ENCODE peak calls at places on chromosomes 13 and 19, in ten cellular contexts. A, Y, Q, M, W, G, C, J, L and T are unnamed samples.

GRCh38 chr19:47447470-47448359 is 24.0 kb downstream of the SLC8A2 start:
- DNase-seq in C (no peak), W (no peak), Y (no peak), J (no peak), G (no peak), A (no peak), M (peak), L (peak), Q (peak), T (peak)

GRCh38 chr19:1360818-1361461 is 22.8 kb upstream of the NDUFS7 start:
- DNase-seq in L (peak), C (no peak), Q (no peak), W (peak), Y (peak), M (peak), G (no peak), J (no peak), A (no peak), T (peak)

GRCh38 chr19:38394488-38394887 is 6.0 kb downstream of the SPRED3 start:
- DNase-seq in M (peak), A (no peak), L (peak), Q (peak), W (no peak), G (no peak), C (no peak), J (no peak), Y (no peak), T (peak)

GRCh38 chr13:106701810-106702341 is 133.9 kb upstream of the ARGLU1 start:
- DNase-seq in M (no peak), G (no peak), J (no peak), W (no peak), C (no peak), Y (no peak), Q (no peak), A (no peak), L (no peak), T (no peak)

GRCh38 chr19:41606215-41606837 is 20.5 kb downstream of the CEACAM4 start:
- DNase-seq in Q (no peak), G (no peak), L (no peak), W (no peak), A (no peak), C (no peak), M (no peak), Y (no peak), J (no peak), T (no peak)

GRCh38 chr13:111005364-111005763 is 90.5 kb upstream of the ANKRD10 start:
- DNase-seq in C (no peak), J (no peak), L (no peak), W (no peak), A (no peak), Y (peak), M (no peak), G (no peak), Q (no peak), T (no peak)

GRCh38 chr19:17560205-17560595 is 4.8 kb downstream of the COLGALT1 start:
- DNase-seq in C (no peak), A (no peak), G (no peak), W (no peak), Y (peak), L (no peak), J (no peak), Q (no peak), M (no peak), T (no peak)

GRCh38 chr13:79451500-79451962 is 29.4 kb upstream of the NDFIP2 start:
- DNase-seq in Y (peak), A (no peak), G (peak), C (no peak), W (no peak), L (peak), J (peak), Q (no peak), M (peak), T (peak)

GRCh38 chr13:48096670-48097069 is 1.8 kb upstream of the MED4 start:
- DNase-seq in Y (no peak), M (peak), Q (no peak), L (no peak), C (no peak), A (no peak), W (no peak), J (peak), G (no peak), T (no peak)

GRCh38 chr13:28138012-28138755 is at the start of gene PAN3:
- DNase-seq in A (peak), L (peak), M (peak), J (peak), W (peak), Q (peak), Y (peak), C (peak), G (peak), T (peak)

GRCh38 chr19:52307275-52307674 is 10.3 kb downstream of the ZNF480 start:
- DNase-seq in G (no peak), M (no peak), L (peak), J (no peak), W (no peak), C (no peak), Y (peak), Q (no peak), A (no peak), T (no peak)

GRCh38 chr13:98706446-98707110 is 45.9 kb downstream of the SLC15A1 start:
- DNase-seq in Q (no peak), M (no peak), A (no peak), W (no peak), J (peak), C (peak), L (no peak), G (no peak), Y (peak), T (no peak)

GRCh38 chr19:6551607-6552450 is 21.0 kb downstream of the TNFSF9 start:
- DNase-seq in Y (no peak), A (no peak), G (no peak), C (no peak), W (no peak), J (no peak), Q (peak), M (peak), L (peak), T (peak)

GRCh38 chr13:76016799-76017198 is 380.7 kb downstream of the LMO7 start:
- DNase-seq in J (no peak), A (no peak), C (peak), G (no peak), Y (peak), L (peak), Q (no peak), W (no peak), M (peak), T (peak)

GRCh38 chr19:13978721-13979191 is 26.4 kb downstream of the DCAF15 start:
- DNase-seq in Y (no peak), L (peak), Q (peak), J (no peak), W (no peak), C (no peak), M (no peak), G (no peak), A (no peak), T (no peak)

GRCh38 chr19:42216653-42217521 is 590 bp downstream of the DEDD2 start:
- DNase-seq in C (no peak), L (peak), Y (peak), A (no peak), W (peak), G (peak), J (no peak), Q (peak), M (peak), T (peak)

GRCh38 chr19:17196610-17197009 is 18.5 kb upstream of the USE1 start:
- DNase-seq in J (no peak), W (no peak), Y (no peak), L (no peak), M (no peak), G (no peak), C (no peak), Q (no peak), A (no peak), T (no peak)

GRCh38 chr13:106232680-106233079 is 302.8 kb downstream of the EFNB2 start:
- DNase-seq in Y (no peak), Q (no peak), M (no peak), G (no peak), W (no peak), J (no peak), L (no peak), C (no peak), A (no peak), T (no peak)

GRCh38 chr19:45168767-45169351 is 8.1 kb upstream of the NKPD1 start:
- DNase-seq in M (no peak), Y (no peak), A (no peak), G (no peak), J (no peak), C (no peak), Q (no peak), W (no peak), L (no peak), T (peak)

GRCh38 chr13:43782686-43783085 is 4.1 kb downstream of the ENOX1 start:
- DNase-seq in Q (no peak), W (no peak), J (no peak), M (no peak), G (no peak), C (no peak), L (no peak), Y (no peak), A (no peak), T (no peak)

GRCh38 chr13:79966502-79966901 is 374.4 kb downstream of the SPRY2 start:
- DNase-seq in L (peak), A (no peak), C (no peak), M (peak), Y (no peak), J (no peak), Q (no peak), W (no peak), G (no peak), T (no peak)

GRCh38 chr19:33274663-33275558 is 27.4 kb downstream of the CEBPA start:
- DNase-seq in G (no peak), Y (no peak), A (no peak), C (no peak), L (no peak), Q (no peak), M (peak), J (no peak), W (no peak), T (peak)

GRCh38 chr13:94667190-94667589 is 45.2 kb downstream of the SOX21 start:
- DNase-seq in L (no peak), G (no peak), C (no peak), M (no peak), Q (no peak), J (no peak), Y (no peak), W (no peak), A (no peak), T (no peak)

GRCh38 chr13:71374471-71375041 is 492.4 kb downstream of the DACH1 start:
- DNase-seq in M (no peak), C (no peak), L (no peak), Y (no peak), J (no peak), W (no peak), Q (peak), G (no peak), A (no peak), T (no peak)

GRCh38 chr13:47890146-47890814 is 110.8 kb downstream of the SUCLA2 start:
- DNase-seq in Q (no peak), G (no peak), A (no peak), J (no peak), M (no peak), W (no peak), C (no peak), Y (no peak), L (no peak), T (no peak)

GRCh38 chr13:76745246-76746200 is 140.7 kb downstream of the KCTD12 start:
- DNase-seq in Y (no peak), Q (no peak), A (no peak), J (no peak), W (no peak), G (no peak), M (no peak), C (no peak), L (no peak), T (no peak)

GRCh38 chr13:40992678-40993077 is 26.4 kb downstream of the ELF1 start:
- DNase-seq in W (no peak), Q (no peak), G (no peak), L (peak), C (no peak), J (no peak), M (no peak), A (no peak), Y (no peak), T (no peak)